ENCODE peak calls at places on chromosomes 12 and 14, in four cellular contexts. One of them, this sample, is unnamed.

GRCh38 chr12:92973614-92974013 is 44.5 kb upstream of the EEA1 start:
- DNase-seq in stromal cell of bone marrow: peak; percentile 64
- DNase-seq in ecto neural progenitor cell: no peak
- DNase-seq in HS-5: peak; percentile 75
- DNase-seq in this sample: peak; percentile 88

GRCh38 chr12:79407671-79408622 is 282.8 kb downstream of the PAWR start:
- DNase-seq in stromal cell of bone marrow: peak; percentile 84
- DNase-seq in ecto neural progenitor cell: peak; percentile 66
- DNase-seq in HS-5: peak; percentile 70
- DNase-seq in this sample: peak; percentile 75

GRCh38 chr14:99395904-99396530 is 84.6 kb downstream of the SETD3 start:
- DNase-seq in stromal cell of bone marrow: no peak
- DNase-seq in ecto neural progenitor cell: no peak
- DNase-seq in HS-5: peak; percentile 3
- DNase-seq in this sample: peak; percentile 31

GRCh38 chr14:46405095-46405494 is 246.5 kb downstream of the RPL10L start:
- DNase-seq in stromal cell of bone marrow: no peak
- DNase-seq in ecto neural progenitor cell: no peak
- DNase-seq in HS-5: no peak
- DNase-seq in this sample: no peak

GRCh38 chr14:22580604-22581003 is 8.4 kb downstream of the DAD1 start:
- DNase-seq in stromal cell of bone marrow: no peak
- DNase-seq in ecto neural progenitor cell: no peak
- DNase-seq in HS-5: no peak
- DNase-seq in this sample: no peak

GRCh38 chr12:4133636-4134433 is 139.7 kb upstream of the CCND2 start:
- DNase-seq in stromal cell of bone marrow: no peak
- DNase-seq in ecto neural progenitor cell: peak; percentile 67
- DNase-seq in HS-5: no peak
- DNase-seq in this sample: peak; percentile 66

GRCh38 chr12:109492371-109492770 is 14.9 kb downstream of the UBE3B start:
- DNase-seq in stromal cell of bone marrow: no peak
- DNase-seq in ecto neural progenitor cell: no peak
- DNase-seq in HS-5: no peak
- DNase-seq in this sample: no peak

GRCh38 chr14:61503167-61503801 is 181.9 kb downstream of the PRKCH start:
- DNase-seq in stromal cell of bone marrow: no peak
- DNase-seq in ecto neural progenitor cell: no peak
- DNase-seq in HS-5: no peak
- DNase-seq in this sample: no peak

GRCh38 chr12:49345048-49345839 is 1.4 kb upstream of the DNAJC22 start:
- DNase-seq in stromal cell of bone marrow: no peak
- DNase-seq in ecto neural progenitor cell: peak; percentile 83
- DNase-seq in HS-5: no peak
- DNase-seq in this sample: no peak

GRCh38 chr14:51828017-51828797 is 32.2 kb upstream of the GNG2 start:
- DNase-seq in stromal cell of bone marrow: no peak
- DNase-seq in ecto neural progenitor cell: no peak
- DNase-seq in HS-5: no peak
- DNase-seq in this sample: no peak

GRCh38 chr14:54593860-54594259 is 26.9 kb downstream of the SAMD4A start:
- DNase-seq in stromal cell of bone marrow: no peak
- DNase-seq in ecto neural progenitor cell: no peak
- DNase-seq in HS-5: no peak
- DNase-seq in this sample: no peak

GRCh38 chr14:30227871-30228270 is 300.2 kb upstream of the PRKD1 start:
- DNase-seq in stromal cell of bone marrow: peak; percentile 60
- DNase-seq in ecto neural progenitor cell: no peak
- DNase-seq in HS-5: peak; percentile 35
- DNase-seq in this sample: no peak

GRCh38 chr14:45135181-45135580 is 549 bp upstream of the FANCM start:
- DNase-seq in stromal cell of bone marrow: no peak
- DNase-seq in ecto neural progenitor cell: no peak
- DNase-seq in HS-5: no peak
- DNase-seq in this sample: no peak

GRCh38 chr14:34053666-34054065 is 102.8 kb upstream of the EGLN3 start:
- DNase-seq in stromal cell of bone marrow: no peak
- DNase-seq in ecto neural progenitor cell: no peak
- DNase-seq in HS-5: no peak
- DNase-seq in this sample: no peak

This sample was measured in skeletal muscle cell.